ENCODE peak calls at places on chromosomes 11 and 22, in seven cellular contexts. F is thoracic aorta, L is hepatocyte, O is psoas muscle, E is cardiac muscle cell, B is A549, R is right lobe of liver. W is an unnamed sample.

GRCh38 chr22:20013382-20013871 is 3.2 kb downstream of the ARVCF start:
- DNase-seq in E (peak), R (peak), B (peak), O (peak), F (no peak), L (peak), W (peak)

GRCh38 chr11:15805726-15806125 is 550.6 kb downstream of the SOX6 start:
- DNase-seq in R (no peak), E (no peak), F (no peak), L (no peak), O (no peak), B (no peak), W (no peak)

GRCh38 chr11:65992056-65992455 is 9.9 kb downstream of the EIF1AD start:
- DNase-seq in L (no peak), F (no peak), B (no peak), O (no peak), E (no peak), R (no peak), W (no peak)

GRCh38 chr11:28636033-28636432 is 527.8 kb downstream of the METTL15 start:
- DNase-seq in L (no peak), O (no peak), F (no peak), R (no peak), B (no peak), E (no peak), W (no peak)

GRCh38 chr11:17873571-17873970 is 139.0 kb downstream of the KCNC1 start:
- DNase-seq in R (no peak), B (no peak), O (no peak), L (no peak), E (no peak), F (no peak), W (no peak)

GRCh38 chr11:120925944-120926343 is 98.0 kb upstream of the TBCEL start:
- DNase-seq in L (no peak), O (no peak), E (no peak), F (no peak), R (no peak), B (no peak), W (no peak)

GRCh38 chr11:112810951-112811350 is 150.3 kb upstream of the NCAM1 start:
- DNase-seq in L (no peak), E (no peak), F (no peak), O (no peak), B (no peak), R (no peak), W (no peak)

GRCh38 chr22:20129747-20130014 is 1.9 kb upstream of the ZDHHC8 start:
- DNase-seq in L (no peak), E (no peak), O (no peak), B (no peak), F (no peak), R (no peak), W (no peak)

GRCh38 chr22:39682994-39683393 is 112.4 kb downstream of the CACNA1I start:
- DNase-seq in B (no peak), F (no peak), R (no peak), L (no peak), O (no peak), E (no peak), W (no peak)

GRCh38 chr11:94767701-94768601 is at the start of gene AMOTL1:
- DNase-seq in O (peak), B (peak), R (peak), F (peak), E (peak), L (peak), W (peak)

GRCh38 chr11:14578551-14578956 is 58.4 kb upstream of the PSMA1 start:
- DNase-seq in L (peak), B (peak), F (no peak), O (no peak), E (peak), R (no peak), W (no peak)

GRCh38 chr11:109644158-109644557 is 222.2 kb downstream of the C11orf87 start:
- DNase-seq in F (no peak), L (peak), B (no peak), R (no peak), O (no peak), E (peak), W (peak)

GRCh38 chr11:129410561-129410960 is 34.9 kb downstream of the BARX2 start:
- DNase-seq in F (no peak), L (no peak), B (no peak), O (no peak), R (no peak), E (no peak), W (no peak)

GRCh38 chr22:50473088-50473487 is 1.7 kb downstream of the SBF1 start:
- DNase-seq in O (no peak), F (no peak), L (no peak), E (no peak), R (no peak), B (peak), W (no peak)

GRCh38 chr11:3058753-3059664 is 1.8 kb upstream of the CARS1 start:
- DNase-seq in E (no peak), R (no peak), L (peak), F (no peak), O (peak), B (peak), W (no peak)

GRCh38 chr11:114624455-114625207 is 29.0 kb upstream of the NXPE4 start:
- DNase-seq in L (no peak), R (no peak), O (no peak), F (no peak), B (no peak), E (no peak), W (no peak)

GRCh38 chr11:69402251-69402892 is 79.1 kb upstream of the LINC01488 start:
- DNase-seq in B (no peak), R (no peak), F (no peak), O (no peak), E (no peak), L (no peak), W (no peak)

GRCh38 chr11:104337273-104337672 is 173.3 kb upstream of the PDGFD start:
- DNase-seq in F (no peak), R (no peak), B (no peak), L (no peak), O (no peak), E (no peak), W (no peak)

GRCh38 chr11:111691731-111692130 is 74.5 kb downstream of the PPP2R1B start:
- DNase-seq in B (no peak), O (no peak), R (no peak), L (no peak), E (no peak), F (no peak), W (no peak)

GRCh38 chr11:127943763-127944162 is 643.6 kb downstream of the ETS1 start:
- DNase-seq in L (no peak), E (no peak), B (no peak), F (no peak), R (no peak), O (no peak), W (no peak)

GRCh38 chr11:43997022-43997665 is 50.6 kb upstream of the ACCSL start:
- DNase-seq in E (no peak), L (no peak), B (no peak), O (no peak), F (no peak), R (no peak), W (no peak)

GRCh38 chr11:76786053-76787014 is 3.2 kb downstream of the TSKU start:
- DNase-seq in L (no peak), B (no peak), E (no peak), F (no peak), R (no peak), O (no peak), W (no peak)

GRCh38 chr11:36465449-36466163 is 44.5 kb downstream of the TRAF6 start:
- DNase-seq in R (no peak), E (no peak), F (no peak), L (no peak), O (no peak), B (no peak), W (no peak)

GRCh38 chr11:2381494-2382128 is 4.5 kb downstream of the CD81 start:
- DNase-seq in R (peak), B (no peak), E (no peak), O (no peak), L (no peak), F (no peak), W (peak)

GRCh38 chr11:124800226-124800929 is at the start of gene MSANTD2:
- DNase-seq in L (peak), O (peak), E (peak), F (peak), B (peak), R (peak), W (peak)
- H3K4me3 ChIP-seq in L (peak), O (peak), E (peak), F (peak), B (peak), R (peak), W (peak)

DNA sequence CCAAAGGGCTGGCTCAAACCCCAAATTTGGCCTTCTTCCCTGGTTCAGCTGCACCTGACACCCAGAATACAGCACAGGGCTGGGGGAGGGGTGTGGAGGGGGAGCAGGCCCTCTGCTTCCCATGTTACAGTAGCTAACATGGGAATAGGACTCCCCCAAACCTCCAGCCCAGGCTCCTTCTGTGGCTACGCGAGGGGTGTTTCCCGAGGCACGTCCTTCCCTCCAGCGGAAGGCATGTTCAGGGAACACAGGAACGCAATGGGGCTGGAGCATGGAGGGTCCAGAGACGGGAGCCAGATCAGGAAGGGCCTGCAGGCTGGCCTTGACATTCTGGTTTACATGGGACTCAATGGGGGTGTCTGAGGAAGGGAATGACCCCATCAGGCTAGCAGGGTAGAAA is 11.8 kb upstream of the IGLL1 start:
- DNase-seq in L (no peak), E (no peak), R (no peak), F (no peak), O (no peak), B (no peak), W (no peak)
- H3K27ac ChIP-seq in L (no peak), E (no peak), R (no peak), F (no peak), O (no peak), B (no peak), W (no peak)

DNA sequence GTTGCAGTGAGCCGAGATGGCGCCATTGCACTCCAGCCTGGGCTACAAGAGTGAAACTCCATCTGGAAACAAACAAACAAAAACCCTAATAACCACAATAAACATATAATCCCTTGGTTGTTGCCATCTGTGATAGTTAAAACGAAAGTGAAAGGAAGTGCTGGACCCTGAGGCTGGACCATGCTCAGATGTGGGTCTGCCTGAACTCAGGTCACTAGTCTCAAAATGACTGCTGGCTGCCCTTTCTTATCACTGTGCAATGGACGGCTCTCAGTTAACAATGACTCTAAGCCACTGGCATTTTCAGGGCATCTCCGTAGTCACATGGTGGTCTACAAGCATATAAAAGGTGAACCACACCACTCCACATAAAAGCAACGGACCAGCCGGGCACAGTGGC is 48.2 kb upstream of the FTH1 start:
- DNase-seq in O (no peak), R (no peak), B (no peak), F (no peak), E (no peak), L (no peak), W (no peak)
- H3K4me3 ChIP-seq in O (no peak), R (no peak), B (no peak), F (no peak), E (no peak), L (no peak), W (no peak)

GRCh38 chr22:17114173-17114957 is 6.8 kb downstream of the TMEM121B start:
- DNase-seq in O (no peak), E (no peak), L (no peak), B (no peak), F (no peak), R (no peak), W (no peak)
- H3K27ac ChIP-seq in O (no peak), E (no peak), L (no peak), B (no peak), F (no peak), R (no peak), W (no peak)

DNA sequence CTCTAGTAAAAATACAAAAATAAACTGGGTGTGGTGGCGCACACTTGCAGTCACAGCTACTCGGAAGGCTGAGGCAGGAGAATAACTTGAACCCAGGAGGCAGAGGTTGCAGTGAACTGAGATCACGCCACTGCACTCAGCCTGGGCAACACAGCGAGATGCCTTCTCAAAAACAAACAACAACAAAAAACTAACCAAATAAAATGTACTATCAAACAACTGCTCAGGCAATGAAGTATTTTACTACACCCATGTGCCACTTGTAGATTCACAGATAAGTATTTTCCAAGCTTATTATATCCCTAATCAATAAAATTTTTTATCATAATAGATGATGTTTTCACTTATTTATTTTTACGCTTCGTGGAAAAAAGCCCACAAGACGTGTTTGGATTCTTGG is 924 bp downstream of the C11orf65 start:
- DNase-seq in R (no peak), F (no peak), E (no peak), L (no peak), O (no peak), B (no peak), W (no peak)
- H3K4me3 ChIP-seq in R (peak), F (peak), E (peak), L (peak), O (peak), B (peak), W (peak)

GRCh38 chr22:26610072-26610958 is 7.5 kb downstream of the CRYBB1 start:
- DNase-seq in E (no peak), L (no peak), F (no peak), R (no peak), B (no peak), O (peak), W (peak)
- H3K27ac ChIP-seq in E (no peak), L (no peak), F (no peak), R (no peak), B (no peak), O (no peak), W (no peak)

DNA sequence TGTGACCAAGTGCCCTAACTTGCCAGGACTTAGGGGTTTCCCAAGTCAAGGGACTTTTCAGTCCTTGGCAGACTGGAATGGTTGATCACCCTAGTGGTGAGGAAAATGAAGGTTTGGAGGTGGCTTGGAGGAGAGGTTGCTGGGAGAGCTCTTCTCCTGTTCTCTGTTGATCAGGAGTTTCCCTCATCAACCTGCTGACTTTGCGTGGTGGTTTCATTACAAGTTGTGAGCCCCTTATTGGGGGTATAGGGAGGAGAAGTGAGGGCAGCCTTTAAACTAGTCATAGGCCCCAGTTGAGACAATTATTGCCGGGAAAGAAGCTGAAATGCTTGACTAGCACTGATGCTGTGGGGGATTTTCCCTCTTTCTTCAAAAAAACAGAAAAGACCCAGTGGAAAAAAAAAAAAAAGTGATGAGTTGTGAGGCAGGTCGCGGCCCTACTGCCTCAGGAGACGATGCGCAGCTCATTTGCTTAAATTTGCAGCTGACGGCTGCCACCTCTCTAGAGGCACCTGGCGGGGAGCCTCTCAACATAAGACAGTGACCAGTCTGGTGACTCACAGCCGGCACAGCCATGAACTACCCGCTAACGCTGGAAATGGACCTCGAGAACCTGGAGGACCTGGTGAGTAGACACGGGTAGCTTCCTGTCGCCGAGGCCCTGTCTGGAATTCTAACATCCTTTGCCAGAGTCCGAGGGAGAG is at the start of gene CXCR5:
- DNase-seq in R (no peak), E (no peak), L (no peak), F (no peak), B (no peak), O (no peak), W (no peak)
- H3K4me3 ChIP-seq in R (no peak), E (no peak), L (no peak), F (no peak), B (no peak), O (no peak), W (no peak)

GRCh38 chr11:78363018-78363619 is 54.5 kb downstream of the GAB2 start:
- DNase-seq in F (no peak), R (no peak), B (no peak), O (no peak), E (no peak), L (no peak), W (no peak)

GRCh38 chr11:78359921-78360320 is 57.7 kb downstream of the GAB2 start:
- DNase-seq in R (no peak), B (no peak), L (no peak), O (no peak), F (no peak), E (no peak), W (no peak)

GRCh38 chr11:78365381-78365792 is 52.2 kb downstream of the GAB2 start:
- DNase-seq in F (no peak), E (peak), O (no peak), B (peak), L (no peak), R (no peak), W (no peak)

GRCh38 chr11:78361228-78361627 is 56.4 kb downstream of the GAB2 start:
- DNase-seq in F (no peak), L (no peak), E (no peak), R (no peak), B (no peak), O (no peak), W (no peak)

GRCh38 chr11:78364128-78364751 is 53.4 kb downstream of the GAB2 start:
- DNase-seq in R (no peak), F (no peak), B (no peak), L (no peak), E (no peak), O (no peak), W (no peak)
- H3K27ac ChIP-seq in R (no peak), F (no peak), B (no peak), L (no peak), E (no peak), O (no peak), W (no peak)

DNA sequence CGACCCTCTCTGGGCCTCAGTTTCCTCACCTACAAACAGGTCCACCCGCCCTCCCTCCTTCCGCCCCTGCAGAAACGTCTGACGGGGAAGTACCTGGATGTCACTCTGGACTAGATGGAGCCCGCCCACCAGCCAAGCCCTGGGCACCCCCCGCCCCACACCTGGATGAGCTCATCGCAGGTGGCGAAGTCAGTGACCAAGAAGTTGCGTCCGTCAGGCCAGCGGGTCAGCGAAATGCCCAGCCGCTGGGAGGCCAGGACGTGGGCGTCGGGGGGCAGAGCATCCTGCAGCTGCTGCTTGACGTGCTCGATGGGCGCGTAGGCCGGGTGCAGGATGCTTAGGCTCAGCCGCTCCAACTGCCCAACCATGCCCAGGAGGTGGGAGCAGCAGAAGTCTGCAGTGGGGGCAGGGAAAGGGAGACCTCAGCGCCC is 897 bp downstream of the PNPLA5 start:
- DNase-seq in L (no peak), F (no peak), E (no peak), R (peak), B (no peak), O (no peak), W (no peak)
- H3K4me3 ChIP-seq in L (no peak), F (no peak), E (no peak), R (no peak), B (no peak), O (no peak), W (no peak)